ENCODE peak calls at places on chromosome 1, in five cellular contexts. L is lower lobe of right lung, F is hepatocyte, X is WERI-Rb-1, O is neural progenitor cell. Z is an unnamed sample.

GRCh38 chr1:203440780-203441179 is 34.8 kb upstream of the PRELP start:
- DNase-seq in L (peak), F (peak), X (peak), O (peak), Z (peak)

GRCh38 chr1:19074902-19075721 is 118.6 kb upstream of the IFFO2 start:
- DNase-seq in L (peak), F (no peak), X (no peak), O (no peak), Z (no peak)

GRCh38 chr1:36849956-36850355 is 184.4 kb downstream of the GRIK3 start:
- DNase-seq in L (no peak), F (no peak), X (no peak), O (no peak), Z (no peak)

GRCh38 chr1:29703596-29703995 is 467.3 kb downstream of the PTPRU start:
- DNase-seq in L (no peak), F (peak), X (peak), O (peak), Z (peak)

GRCh38 chr1:81179239-81179638 is 621.5 kb upstream of the ADGRL2 start:
- DNase-seq in L (no peak), F (peak), X (no peak), O (no peak), Z (peak)

GRCh38 chr1:6271554-6271953 is 10.7 kb upstream of the GPR153 start:
- DNase-seq in L (no peak), F (peak), X (no peak), O (no peak), Z (no peak)

GRCh38 chr1:203185585-203185984 is 919 bp downstream of the CHI3L1 start:
- DNase-seq in L (no peak), F (no peak), X (peak), O (no peak), Z (no peak)

GRCh38 chr1:68202239-68202832 is 30.0 kb downstream of the WLS start:
- DNase-seq in L (no peak), F (no peak), X (no peak), O (no peak), Z (no peak)

GRCh38 chr1:88984553-88984945 is 7.9 kb downstream of the KYAT3 start:
- DNase-seq in L (no peak), F (no peak), X (no peak), O (no peak), Z (no peak)

GRCh38 chr1:152497273-152497672 is 13.3 kb upstream of the LCE5A start:
- DNase-seq in L (no peak), F (no peak), X (peak), O (no peak), Z (peak)

GRCh38 chr1:183551924-183552323 is 38.3 kb downstream of the NCF2 start:
- DNase-seq in L (no peak), F (no peak), X (no peak), O (no peak), Z (no peak)

GRCh38 chr1:183554577-183554976 is 35.7 kb downstream of the NCF2 start:
- DNase-seq in L (no peak), F (no peak), X (no peak), O (no peak), Z (no peak)

GRCh38 chr1:183548136-183548535 is 42.1 kb downstream of the NCF2 start:
- DNase-seq in L (no peak), F (no peak), X (no peak), O (peak), Z (no peak)

GRCh38 chr1:183553769-183554168 is 36.5 kb downstream of the NCF2 start:
- DNase-seq in L (no peak), F (no peak), X (no peak), O (no peak), Z (no peak)

GRCh38 chr1:183550915-183551314 is 39.3 kb downstream of the NCF2 start:
- DNase-seq in L (no peak), F (no peak), X (no peak), O (no peak), Z (no peak)
- TF ChIP-seq CTCF in L (no peak), F (no peak), X (no peak), O (no peak), Z (no peak)

GRCh38 chr1:114310771-114311251 is 157.1 kb upstream of the SYT6 start:
- DNase-seq in L (no peak), F (peak), X (no peak), O (no peak), Z (no peak)

GRCh38 chr1:114315601-114316000 is 161.9 kb upstream of the SYT6 start:
- DNase-seq in L (no peak), F (no peak), X (no peak), O (no peak), Z (no peak)

GRCh38 chr1:114316204-114316603 is 162.5 kb upstream of the SYT6 start:
- DNase-seq in L (no peak), F (no peak), X (peak), O (no peak), Z (no peak)

GRCh38 chr1:114314576-114314975 is 160.9 kb upstream of the SYT6 start:
- DNase-seq in L (no peak), F (no peak), X (no peak), O (no peak), Z (no peak)

GRCh38 chr1:114314098-114314497 is 160.4 kb upstream of the SYT6 start:
- DNase-seq in L (no peak), F (no peak), X (no peak), O (no peak), Z (no peak)
- TF ChIP-seq CTCF in L (no peak), F (no peak), X (no peak), O (no peak), Z (no peak)

DNA sequence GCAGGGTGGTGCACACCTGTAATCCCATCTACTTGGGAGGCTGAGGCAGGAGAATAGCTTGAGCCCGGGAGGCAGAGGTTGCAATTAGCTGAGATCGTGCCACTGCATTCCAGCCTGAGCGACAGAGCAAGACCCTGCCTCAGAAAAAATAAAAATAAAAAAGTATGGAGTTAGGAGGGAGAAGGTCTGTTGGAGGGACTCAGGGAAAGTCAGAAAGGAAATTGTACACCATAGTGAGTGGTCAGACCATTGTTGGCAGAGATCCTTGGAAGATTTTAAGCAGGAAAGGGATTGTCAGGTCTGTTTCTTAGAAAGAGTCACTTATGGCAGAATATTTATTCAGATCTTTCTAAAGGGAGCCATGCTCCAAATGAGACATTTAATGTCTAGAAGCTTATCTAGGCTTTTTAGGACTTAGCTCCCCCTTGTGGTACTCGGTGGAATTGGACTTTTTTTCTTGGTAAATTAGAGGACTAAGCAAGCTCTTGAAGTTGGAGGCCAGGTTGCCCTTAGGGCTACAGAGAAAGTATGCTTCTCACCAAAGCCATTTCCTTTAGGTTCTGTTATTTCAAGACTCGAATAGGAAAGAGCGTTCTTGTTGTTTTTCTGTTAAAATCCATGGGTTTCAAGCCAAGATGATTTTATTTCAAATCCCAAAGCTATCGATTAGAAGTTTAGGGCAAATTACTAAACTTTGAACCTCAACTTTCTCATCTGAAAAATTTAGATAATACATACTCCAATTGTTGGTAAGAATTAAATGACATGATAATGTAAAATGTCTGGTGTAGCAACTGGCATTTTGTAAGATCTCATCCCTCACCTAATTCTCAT is 16.5 kb downstream of the MIA3 start:
- DNase-seq in L (no peak), F (peak), X (peak), O (peak), Z (peak)
- TF ChIP-seq CTCF in L (peak), F (peak), X (peak), O (peak), Z (peak)

DNA sequence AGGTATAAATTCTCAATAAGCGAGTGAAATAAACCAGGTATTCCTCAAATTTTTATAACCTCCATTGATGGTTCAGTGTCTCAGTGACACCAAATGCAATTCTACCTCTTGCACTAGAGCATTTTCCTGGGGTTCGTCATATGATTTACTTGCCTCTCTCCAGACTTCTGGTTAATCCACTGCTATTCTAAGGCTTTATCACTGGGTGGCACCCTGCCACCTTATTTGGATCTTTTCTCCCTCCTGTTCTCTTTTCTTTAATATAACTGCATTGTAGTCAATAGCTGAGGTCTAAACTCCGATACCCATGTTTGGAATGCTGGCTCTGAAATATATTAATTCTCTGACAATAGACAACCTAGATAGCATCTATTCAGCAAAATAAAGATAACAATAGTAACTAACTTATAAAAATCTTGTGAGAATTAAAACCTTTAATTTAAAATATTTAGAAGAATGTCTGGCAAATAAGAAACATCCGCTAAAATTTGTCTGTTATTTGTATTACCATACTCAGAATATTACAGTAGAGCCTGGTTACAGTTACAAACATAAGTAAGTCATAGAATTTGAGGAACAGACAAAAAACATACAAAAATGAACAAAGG is 436.4 kb downstream of the PLA2G4A start:
- DNase-seq in L (no peak), F (peak), X (peak), O (peak), Z (peak)
- TF ChIP-seq CTCF in L (no peak), F (peak), X (peak), O (peak), Z (peak)

DNA sequence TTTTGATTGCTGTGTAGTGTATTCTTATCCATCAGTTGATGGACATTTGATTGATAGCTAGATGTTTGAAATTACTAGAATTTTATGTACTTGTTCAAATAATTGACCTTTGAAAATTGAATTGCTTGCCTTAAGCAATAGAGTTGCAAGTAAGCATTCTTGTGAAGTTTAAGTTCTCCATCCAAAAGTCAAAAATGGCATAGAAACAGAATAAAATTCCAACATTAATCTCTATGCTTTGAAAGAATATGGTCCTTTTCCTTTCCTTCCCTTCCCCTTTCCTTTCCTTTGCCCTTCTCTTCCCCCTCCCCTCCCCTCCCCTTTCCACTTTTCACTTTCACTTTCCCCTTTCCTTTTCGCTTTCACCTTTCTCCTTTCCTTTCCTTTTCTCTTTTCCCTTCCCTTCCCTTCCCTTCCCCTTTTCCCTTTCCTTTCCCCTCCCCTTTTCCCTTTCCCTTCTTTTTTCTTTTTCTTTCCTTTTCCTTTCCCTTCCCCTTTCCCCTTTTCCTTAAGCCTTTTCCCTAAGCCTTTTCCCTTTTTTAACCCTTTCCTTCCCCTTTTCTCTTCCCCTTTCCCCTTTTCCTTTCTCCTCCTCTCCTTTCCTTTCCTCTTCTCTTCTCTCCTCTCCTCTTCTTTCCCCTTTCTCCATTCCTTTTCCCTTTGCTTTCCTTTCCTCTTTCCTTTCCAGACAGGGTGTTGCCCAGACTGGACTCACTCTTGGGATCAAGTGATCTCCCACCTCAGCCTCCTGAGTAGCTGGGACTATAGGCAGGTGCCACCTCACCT is 67.4 kb downstream of the SASS6 start:
- DNase-seq in L (no peak), F (no peak), X (no peak), O (no peak), Z (no peak)
- TF ChIP-seq CTCF in L (no peak), F (no peak), X (no peak), O (no peak), Z (no peak)

DNA sequence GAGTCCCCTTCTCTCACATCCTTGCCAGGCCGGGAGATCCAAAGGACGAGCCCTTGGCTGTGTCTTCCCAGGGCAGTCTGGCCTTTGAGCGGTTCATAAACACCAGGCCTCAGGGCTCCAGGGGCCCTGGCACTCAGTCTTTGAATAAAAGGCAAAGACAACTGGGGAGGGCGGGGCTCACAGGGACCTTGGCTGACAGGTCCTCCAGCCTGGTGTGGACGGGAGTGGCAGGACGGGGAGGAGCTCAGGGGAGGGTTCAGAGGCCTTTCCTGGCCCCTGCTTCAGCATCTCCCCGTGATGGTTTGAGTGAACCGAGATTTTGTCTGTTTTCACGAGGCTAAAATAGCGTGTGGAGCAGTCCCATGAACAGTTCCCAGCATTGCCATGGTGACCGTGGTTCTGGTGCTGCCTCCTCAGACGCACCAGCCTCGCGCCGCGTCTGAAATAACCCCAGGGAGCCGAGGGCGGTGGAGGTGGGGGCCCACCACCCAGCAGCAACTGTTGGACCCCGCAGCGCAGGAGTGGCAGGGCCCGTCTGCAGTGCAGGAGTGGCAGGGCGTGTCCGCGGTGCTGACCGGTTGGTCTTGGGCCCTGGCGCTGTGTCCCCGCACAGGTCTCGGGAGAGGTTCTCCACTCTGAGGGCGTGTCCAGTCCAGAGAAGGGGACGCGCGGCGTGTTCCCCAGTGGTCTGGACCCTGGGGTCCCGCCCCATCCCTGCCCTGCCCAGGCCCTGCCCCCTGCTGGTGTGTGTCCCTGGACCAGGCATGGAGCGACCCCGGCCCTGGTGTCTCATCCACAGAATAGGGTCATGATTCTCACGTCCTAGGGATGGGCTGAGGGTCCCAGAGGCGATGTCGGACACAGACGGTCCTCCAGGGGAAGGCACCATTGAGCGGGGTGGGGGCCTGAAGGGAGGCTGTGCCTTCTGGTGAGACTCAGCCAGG is 7.1 kb upstream of the PRKCZ start:
- DNase-seq in L (no peak), F (no peak), X (no peak), O (no peak), Z (no peak)
- TF ChIP-seq CTCF in L (no peak), F (no peak), X (peak), O (no peak), Z (peak)

DNA sequence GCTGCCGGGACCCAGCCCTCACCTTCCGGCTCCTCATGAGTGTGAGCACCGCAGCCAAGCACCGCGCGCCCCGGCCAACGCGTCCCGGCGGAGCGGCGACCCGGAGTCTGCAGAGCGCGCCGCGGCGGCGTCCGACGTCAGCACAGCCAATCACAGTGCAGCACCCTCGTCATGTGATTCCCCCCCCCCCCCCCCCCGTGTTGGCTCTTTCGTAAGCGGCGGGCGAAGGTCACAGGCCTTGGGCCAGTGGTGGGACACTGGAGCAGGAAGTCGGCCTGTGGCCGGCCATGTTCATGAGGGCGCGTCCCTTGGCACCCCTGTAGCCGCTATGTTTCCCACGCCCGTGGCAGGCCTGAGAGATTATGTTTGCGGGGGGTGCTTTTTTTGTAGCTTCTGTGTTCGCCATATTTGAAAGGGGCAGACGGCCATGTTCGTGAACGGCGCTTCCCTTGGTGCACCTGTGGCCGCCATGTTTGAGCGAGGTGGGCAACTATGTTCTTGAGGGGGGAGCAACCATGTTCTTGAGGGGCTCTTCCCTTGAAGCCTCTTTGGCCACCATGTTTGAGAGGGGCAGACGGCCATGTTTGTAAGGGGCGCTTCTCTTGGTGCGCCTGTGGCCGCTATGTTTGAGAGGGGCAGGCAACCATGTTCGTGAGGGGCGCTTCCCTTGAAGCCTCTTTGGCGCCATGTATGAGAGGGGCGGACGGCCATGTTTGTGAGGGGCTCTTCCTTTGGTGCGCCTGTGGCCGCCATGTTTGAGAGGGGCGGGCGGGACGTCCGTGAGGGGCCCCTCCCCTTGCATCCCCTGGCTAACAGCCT is at the start of gene C1orf174:
- DNase-seq in L (peak), F (peak), X (peak), O (peak), Z (peak)
- TF ChIP-seq CTCF in L (no peak), F (no peak), X (no peak), O (no peak), Z (no peak)

GRCh38 chr1:238242156-238242555 is 351.4 kb upstream of the ZP4 start:
- DNase-seq in L (no peak), F (no peak), X (no peak), O (no peak), Z (no peak)
- TF ChIP-seq CTCF in L (no peak), F (no peak), X (no peak), O (no peak), Z (no peak)